ENCODE peak calls at places on chromosomes 13 and 19, in four cellular contexts. Y is SJSA1, N is ascending aorta, X is heart left ventricle. G is an unnamed sample.
A peak's percentile ranks its signal among the peaks of the same experiment; 100 is the strongest.

GRCh38 chr19:6092329-6093286 is 17.7 kb downstream of the RFX2 start:
- DNase-seq in X (peak; percentile 75), N (peak; percentile 95), Y (peak; percentile 91), G (peak; percentile 87)

GRCh38 chr13:44919103-44919804 is 70.0 kb downstream of the NUFIP1 start:
- DNase-seq in X (no peak), Y (peak; percentile 28), N (no peak), G (no peak)

GRCh38 chr19:4215807-4216206 is 13.5 kb upstream of the EBI3 start:
- DNase-seq in N (no peak), X (no peak), Y (no peak), G (no peak)

GRCh38 chr19:54405628-54406027 is 9.6 kb upstream of the TTYH1 start:
- DNase-seq in X (no peak), N (no peak), Y (no peak), G (no peak)

GRCh38 chr13:46640843-46641242 is 87.9 kb downstream of the LRCH1 start:
- DNase-seq in N (peak; percentile 71), Y (no peak), X (no peak), G (peak; percentile 66)

GRCh38 chr19:55069859-55070225 is 5.8 kb upstream of the EPS8L1 start:
- DNase-seq in Y (no peak), X (no peak), N (no peak), G (no peak)

GRCh38 chr13:51550151-51550550 is 34.1 kb upstream of the WDFY2 start:
- DNase-seq in Y (no peak), X (no peak), N (no peak), G (no peak)

GRCh38 chr13:112467236-112467635 is 91.1 kb downstream of the SPACA7 start:
- DNase-seq in Y (no peak), N (no peak), X (no peak), G (no peak)

GRCh38 chr19:54905908-54906511 is at the start of gene NCR1:
- DNase-seq in X (no peak), N (no peak), Y (no peak), G (no peak)

GRCh38 chr19:13979224-13979623 is 26.9 kb downstream of the RFX1 start:
- DNase-seq in X (no peak), Y (no peak), N (no peak), G (no peak)

GRCh38 chr19:2469102-2469914 is 6.6 kb upstream of the GADD45B start:
- DNase-seq in N (no peak), Y (peak; percentile 87), X (no peak), G (peak; percentile 19)

GRCh38 chr19:47497073-47497766 is 13.2 kb upstream of the KPTN start:
- DNase-seq in X (no peak), N (no peak), Y (no peak), G (no peak)

GRCh38 chr19:12603714-12604113 is 6.9 kb downstream of the ZNF490 start:
- DNase-seq in X (no peak), Y (no peak), N (no peak), G (peak; percentile 45)

GRCh38 chr13:75452564-75452963 is 29.4 kb downstream of the TBC1D4 start:
- DNase-seq in X (no peak), N (no peak), Y (no peak), G (no peak)

GRCh38 chr19:48152552-48152951 is 17.6 kb downstream of the LIG1 start:
- DNase-seq in X (peak; percentile 44), N (peak; percentile 79), Y (peak; percentile 59), G (peak; percentile 22)

GRCh38 chr19:57118848-57119247 is 937 bp upstream of the USP29 start:
- DNase-seq in X (no peak), Y (no peak), N (no peak), G (no peak)

GRCh38 chr19:46784262-46785053 is 3.9 kb downstream of the SLC1A5 start:
- DNase-seq in Y (peak; percentile 82), N (peak; percentile 81), X (peak; percentile 48), G (peak; percentile 98)

GRCh38 chr13:103625194-103625593 is 559.0 kb upstream of the SLC10A2 start:
- DNase-seq in Y (no peak), X (no peak), N (no peak), G (no peak)

GRCh38 chr19:27767234-27767633 is 1445.7 kb downstream of the UQCRFS1 start:
- DNase-seq in X (no peak), Y (peak; percentile 8), N (peak; percentile 21), G (no peak)

GRCh38 chr13:27018882-27019281 is 152.7 kb downstream of the USP12 start:
- DNase-seq in N (no peak), Y (no peak), X (no peak), G (no peak)

GRCh38 chr13:27016871-27017270 is 154.7 kb downstream of the USP12 start:
- DNase-seq in Y (no peak), X (no peak), N (peak; percentile 31), G (no peak)

GRCh38 chr13:27020415-27020814 is 151.2 kb downstream of the USP12 start:
- DNase-seq in N (peak; percentile 34), X (no peak), Y (no peak), G (no peak)

GRCh38 chr13:27014406-27015359 is 156.9 kb downstream of the USP12 start:
- DNase-seq in Y (no peak), X (no peak), N (peak; percentile 47), G (no peak)

DNA sequence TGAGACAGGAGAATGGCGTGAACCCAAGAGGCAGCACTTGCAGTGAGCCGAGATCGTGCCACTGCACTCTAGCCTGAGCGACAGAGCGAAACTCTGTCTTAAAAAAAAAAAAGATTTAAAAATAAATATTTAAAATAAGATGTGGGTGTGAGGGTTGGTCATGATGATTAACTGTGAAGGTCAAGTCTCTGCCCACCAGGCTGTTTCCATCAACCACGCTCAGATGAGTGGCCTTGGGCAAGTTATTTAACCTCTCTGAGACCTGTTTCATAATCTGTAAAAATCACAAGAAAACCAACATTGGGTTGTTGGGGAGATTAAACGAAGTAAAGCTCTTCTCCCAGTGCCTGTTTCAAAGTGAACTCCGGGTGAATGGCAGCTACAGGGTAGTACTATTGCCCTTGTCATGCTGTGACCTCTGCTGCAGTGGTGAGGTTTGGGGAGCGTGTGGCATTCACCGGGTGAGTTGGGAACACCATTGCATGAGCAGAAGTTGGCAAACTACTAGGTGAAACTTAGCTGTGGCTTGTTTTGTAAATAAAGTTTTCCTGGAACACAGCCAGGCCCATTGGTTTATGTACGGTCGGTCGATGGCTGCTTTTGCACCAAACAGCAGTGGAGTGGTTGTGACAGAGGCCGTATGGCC is 153.3 kb downstream of the USP12 start:
- DNase-seq in N (peak; percentile 8), Y (no peak), X (no peak), G (no peak)
- H3K9me3 ChIP-seq in N (no peaks in the 10 kb centered on the region), Y (no peaks in the 10 kb centered on the region), X (no peaks in the 10 kb centered on the region), G (no peaks in the 10 kb centered on the region)

DNA sequence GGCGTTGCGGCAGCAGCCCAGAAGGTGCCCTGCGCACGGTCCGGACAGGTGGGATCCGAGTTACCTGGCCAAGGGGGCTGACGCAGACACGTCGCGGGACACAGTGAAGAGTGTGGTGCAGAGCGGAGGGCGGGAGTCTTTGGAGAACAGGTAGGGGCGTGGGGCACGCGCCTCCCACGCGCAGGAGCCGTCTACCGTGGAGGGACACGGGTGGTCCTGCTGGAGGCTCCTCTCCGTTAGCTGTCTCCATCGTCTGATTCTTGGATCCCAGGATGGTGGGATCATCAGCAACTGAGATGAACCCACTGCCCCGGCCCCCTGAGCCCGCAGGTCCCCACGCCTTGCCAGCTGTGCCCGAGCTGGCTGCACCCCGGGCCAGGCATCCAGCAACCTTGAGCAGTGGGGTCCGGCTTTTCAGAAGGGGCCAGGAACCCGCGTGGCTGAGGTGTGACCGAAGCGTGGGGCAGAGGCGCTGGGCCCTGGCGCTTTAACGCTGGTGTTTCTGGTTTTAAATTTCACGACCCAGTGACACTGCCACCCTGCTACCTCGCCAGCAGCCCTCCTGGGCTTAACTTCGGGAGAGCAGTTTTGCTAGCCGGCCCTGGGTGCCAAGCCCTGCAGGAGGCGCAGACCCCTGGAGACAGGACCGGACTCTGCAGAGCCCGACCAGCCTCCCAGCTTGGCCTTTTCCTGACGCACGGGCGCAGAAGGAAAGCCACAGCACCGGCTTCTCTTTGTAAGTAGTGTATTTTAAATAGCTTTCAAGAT is 7.3 kb downstream of the FGF22 start:
- DNase-seq in X (no peak), N (no peak), Y (no peak), G (no peak)
- H3K4me3 ChIP-seq in X (no peak overlapping the region), N (no peak overlapping the region), Y (no peak overlapping the region), G (no peak overlapping the region)

GRCh38 chr13:82900453-82900852 is 981.8 kb downstream of the SLITRK1 start:
- DNase-seq in N (no peak), Y (no peak), X (no peak), G (no peak)

GRCh38 chr13:82898625-82899024 is 983.6 kb downstream of the SLITRK1 start:
- DNase-seq in X (no peak), N (no peak), Y (no peak), G (no peak)
- H3K9me3 ChIP-seq in X (no peaks in the 10 kb centered on the region), N (no peaks in the 10 kb centered on the region), Y (peaks cover 2% of the 10 kb centered on the region), G (no peaks in the 10 kb centered on the region)

GRCh38 chr19:18098891-18099622 is 1.5 kb downstream of the MAST3 start:
- DNase-seq in X (no peak), N (no peak), Y (no peak), G (no peak)
- H3K4me3 ChIP-seq in X (no peak overlapping the region), N (peak overlapping the region; percentile 76), Y (no peak overlapping the region), G (no peak overlapping the region)

DNA sequence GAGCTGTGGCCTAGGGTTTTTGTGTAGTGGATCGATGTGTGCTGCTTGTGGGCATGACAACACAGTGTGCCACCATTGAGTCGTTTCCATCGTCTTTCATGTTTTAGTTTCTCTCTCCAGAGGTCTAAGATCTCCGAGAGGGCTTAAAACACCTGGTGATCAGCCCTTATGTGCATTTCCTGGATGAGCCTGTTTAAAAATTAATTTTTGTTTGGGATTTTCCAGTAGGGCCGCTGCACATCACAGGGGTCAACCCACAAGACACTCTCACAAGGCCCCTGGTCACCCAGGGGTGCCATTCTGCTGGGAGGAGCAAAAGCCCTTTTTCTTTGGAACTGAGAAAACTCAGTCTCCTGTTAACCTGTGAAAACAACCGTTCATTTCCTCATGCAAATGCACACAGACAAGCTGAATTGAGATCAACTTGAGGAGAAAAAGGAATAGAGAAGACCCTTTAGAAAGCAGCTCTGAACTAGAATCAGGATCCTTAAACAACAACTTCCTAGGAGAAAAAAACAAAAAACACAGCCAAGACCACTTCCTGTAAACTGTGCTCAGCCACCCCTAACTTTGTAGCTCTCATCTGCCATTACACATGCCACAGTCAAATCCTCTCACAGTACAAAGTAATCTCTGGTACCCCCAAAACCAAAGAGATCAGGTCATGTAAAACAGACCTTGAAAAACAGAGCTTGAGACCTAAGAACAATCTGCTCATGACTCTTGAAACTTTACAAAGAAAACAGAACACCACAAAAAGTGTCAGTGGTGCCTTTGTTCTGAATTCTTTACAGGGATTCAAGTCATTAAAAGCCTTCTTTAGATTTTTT is 8.3 kb upstream of the MTRF1 start:
- DNase-seq in Y (no peak), X (no peak), N (no peak), G (no peak)
- H3K9me3 ChIP-seq in Y (peaks cover 6% of the 10 kb centered on the region), X (peaks cover 3% of the 10 kb centered on the region), N (no peaks in the 10 kb centered on the region), G (peaks cover 31% of the 10 kb centered on the region)

DNA sequence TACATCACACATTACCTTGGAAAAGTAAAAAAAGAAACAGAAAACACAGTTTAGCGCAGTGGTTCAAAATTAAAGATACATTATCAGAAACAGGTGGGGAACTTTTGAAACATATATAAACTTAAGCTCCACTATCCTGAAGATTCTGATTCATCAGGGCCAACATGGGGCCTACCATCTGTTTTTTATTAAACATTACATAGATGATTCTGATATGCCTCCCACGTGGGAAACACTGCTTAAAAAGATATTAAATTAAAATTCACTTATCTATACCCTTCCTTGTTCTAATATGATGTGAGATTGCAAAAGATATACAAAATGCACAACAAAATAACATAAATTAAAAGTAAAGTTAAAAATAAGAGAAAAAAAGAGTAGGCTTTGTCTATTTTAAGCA is 125.0 kb downstream of the VWA8 start:
- DNase-seq in N (no peak), X (no peak), Y (no peak), G (no peak)
- H3K4me3 ChIP-seq in N (no peak overlapping the region), X (no peak overlapping the region), Y (no peak overlapping the region), G (no peak overlapping the region)

G was measured in MG63.